ENCODE peak calls at places on chromosomes 12 and 14, in four cellular contexts. One of them, this sample, is unnamed.

GRCh38 chr14:53411110-53411509 is 258.0 kb upstream of the DDHD1 start:
- DNase-seq in ELR: peak; percentile 14
- DNase-seq in activated naive CD8-positive, alpha-beta T cell treated with anti-CD3 and anti-CD28 coated beads, Interleukin-2, amount 50 U/mL, for 24 hours: no peak
- DNase-seq in iris pigment epithelial cell: peak; percentile 26
- DNase-seq in this sample: no peak

GRCh38 chr14:68958553-68958952 is 20.5 kb downstream of the ACTN1 start:
- DNase-seq in iris pigment epithelial cell: no peak
- DNase-seq in activated naive CD8-positive, alpha-beta T cell treated with anti-CD3 and anti-CD28 coated beads, Interleukin-2, amount 50 U/mL, for 24 hours: no peak
- DNase-seq in ELR: no peak
- DNase-seq in this sample: no peak

GRCh38 chr12:112381898-112382796 is at the start of gene HECTD4:
- DNase-seq in iris pigment epithelial cell: peak; percentile 83
- DNase-seq in activated naive CD8-positive, alpha-beta T cell treated with anti-CD3 and anti-CD28 coated beads, Interleukin-2, amount 50 U/mL, for 24 hours: peak; percentile 97
- DNase-seq in ELR: peak; percentile 93
- DNase-seq in this sample: peak; percentile 98

GRCh38 chr12:69052613-69053408 is 119.8 kb upstream of the CPM start:
- DNase-seq in activated naive CD8-positive, alpha-beta T cell treated with anti-CD3 and anti-CD28 coated beads, Interleukin-2, amount 50 U/mL, for 24 hours: peak; percentile 64
- DNase-seq in iris pigment epithelial cell: peak; percentile 86
- DNase-seq in ELR: peak; percentile 91
- DNase-seq in this sample: no peak

GRCh38 chr14:65411656-65412188 is 808 bp upstream of the FUT8 start:
- DNase-seq in iris pigment epithelial cell: peak; percentile 92
- DNase-seq in activated naive CD8-positive, alpha-beta T cell treated with anti-CD3 and anti-CD28 coated beads, Interleukin-2, amount 50 U/mL, for 24 hours: peak; percentile 84
- DNase-seq in ELR: peak; percentile 96
- DNase-seq in this sample: peak; percentile 85

GRCh38 chr12:14261096-14261495 is 104.4 kb upstream of the ATF7IP start:
- DNase-seq in activated naive CD8-positive, alpha-beta T cell treated with anti-CD3 and anti-CD28 coated beads, Interleukin-2, amount 50 U/mL, for 24 hours: no peak
- DNase-seq in iris pigment epithelial cell: no peak
- DNase-seq in ELR: no peak
- DNase-seq in this sample: no peak

GRCh38 chr12:112584266-112584722 is 165.5 kb downstream of the PTPN11 start:
- DNase-seq in activated naive CD8-positive, alpha-beta T cell treated with anti-CD3 and anti-CD28 coated beads, Interleukin-2, amount 50 U/mL, for 24 hours: no peak
- DNase-seq in iris pigment epithelial cell: no peak
- DNase-seq in ELR: peak; percentile 17
- DNase-seq in this sample: no peak

GRCh38 chr14:24150567-24150966 is 3.3 kb downstream of the RNF31 start:
- DNase-seq in activated naive CD8-positive, alpha-beta T cell treated with anti-CD3 and anti-CD28 coated beads, Interleukin-2, amount 50 U/mL, for 24 hours: no peak
- DNase-seq in iris pigment epithelial cell: no peak
- DNase-seq in ELR: no peak
- DNase-seq in this sample: no peak

GRCh38 chr14:86022031-86022629 is 492.2 kb downstream of the FLRT2 start:
- DNase-seq in iris pigment epithelial cell: peak; percentile 16
- DNase-seq in activated naive CD8-positive, alpha-beta T cell treated with anti-CD3 and anti-CD28 coated beads, Interleukin-2, amount 50 U/mL, for 24 hours: no peak
- DNase-seq in ELR: peak; percentile 28
- DNase-seq in this sample: no peak

GRCh38 chr14:73240816-73241480 is 3.6 kb downstream of the PAPLN start:
- DNase-seq in iris pigment epithelial cell: no peak
- DNase-seq in ELR: no peak
- DNase-seq in activated naive CD8-positive, alpha-beta T cell treated with anti-CD3 and anti-CD28 coated beads, Interleukin-2, amount 50 U/mL, for 24 hours: no peak
- DNase-seq in this sample: no peak

GRCh38 chr12:30450872-30451271 is 244.8 kb downstream of the IPO8 start:
- DNase-seq in activated naive CD8-positive, alpha-beta T cell treated with anti-CD3 and anti-CD28 coated beads, Interleukin-2, amount 50 U/mL, for 24 hours: no peak
- DNase-seq in iris pigment epithelial cell: peak; percentile 6
- DNase-seq in ELR: peak; percentile 32
- DNase-seq in this sample: no peak

GRCh38 chr14:24368215-24368561 is 204 bp downstream of the NFATC4 start:
- DNase-seq in activated naive CD8-positive, alpha-beta T cell treated with anti-CD3 and anti-CD28 coated beads, Interleukin-2, amount 50 U/mL, for 24 hours: no peak
- DNase-seq in ELR: no peak
- DNase-seq in iris pigment epithelial cell: no peak
- DNase-seq in this sample: no peak

GRCh38 chr12:104643921-104644669 is 187.3 kb downstream of the CHST11 start:
- DNase-seq in activated naive CD8-positive, alpha-beta T cell treated with anti-CD3 and anti-CD28 coated beads, Interleukin-2, amount 50 U/mL, for 24 hours: no peak
- DNase-seq in ELR: no peak
- DNase-seq in iris pigment epithelial cell: no peak
- DNase-seq in this sample: no peak

GRCh38 chr12:121248611-121249010 is 38.7 kb downstream of the P2RX4 start:
- DNase-seq in iris pigment epithelial cell: no peak
- DNase-seq in activated naive CD8-positive, alpha-beta T cell treated with anti-CD3 and anti-CD28 coated beads, Interleukin-2, amount 50 U/mL, for 24 hours: no peak
- DNase-seq in ELR: no peak
- DNase-seq in this sample: no peak

GRCh38 chr12:132707241-132707640 is 3.4 kb upstream of the PGAM5 start:
- DNase-seq in activated naive CD8-positive, alpha-beta T cell treated with anti-CD3 and anti-CD28 coated beads, Interleukin-2, amount 50 U/mL, for 24 hours: no peak
- DNase-seq in ELR: no peak
- DNase-seq in iris pigment epithelial cell: no peak
- DNase-seq in this sample: no peak

GRCh38 chr14:106530423-106531107 is 1004.2 kb downstream of the TMEM121 start:
- DNase-seq in activated naive CD8-positive, alpha-beta T cell treated with anti-CD3 and anti-CD28 coated beads, Interleukin-2, amount 50 U/mL, for 24 hours: peak; percentile 54
- DNase-seq in ELR: no peak
- DNase-seq in iris pigment epithelial cell: no peak
- DNase-seq in this sample: no peak

GRCh38 chr12:50006754-50007442 is 18.4 kb downstream of the RACGAP1 start:
- DNase-seq in ELR: peak; percentile 78
- DNase-seq in activated naive CD8-positive, alpha-beta T cell treated with anti-CD3 and anti-CD28 coated beads, Interleukin-2, amount 50 U/mL, for 24 hours: no peak
- DNase-seq in iris pigment epithelial cell: peak; percentile 31
- DNase-seq in this sample: no peak

GRCh38 chr12:69821441-69822204 is 3.4 kb upstream of the MYRFL start:
- DNase-seq in ELR: peak; percentile 78
- DNase-seq in activated naive CD8-positive, alpha-beta T cell treated with anti-CD3 and anti-CD28 coated beads, Interleukin-2, amount 50 U/mL, for 24 hours: no peak
- DNase-seq in iris pigment epithelial cell: peak; percentile 86
- DNase-seq in this sample: no peak

GRCh38 chr12:110548678-110549077 is 34.4 kb downstream of the PPTC7 start:
- DNase-seq in activated naive CD8-positive, alpha-beta T cell treated with anti-CD3 and anti-CD28 coated beads, Interleukin-2, amount 50 U/mL, for 24 hours: no peak
- DNase-seq in ELR: peak; percentile 74
- DNase-seq in iris pigment epithelial cell: peak; percentile 69
- DNase-seq in this sample: no peak

GRCh38 chr12:64889434-64890216 is 65.2 kb downstream of the TBC1D30 start:
- DNase-seq in iris pigment epithelial cell: no peak
- DNase-seq in activated naive CD8-positive, alpha-beta T cell treated with anti-CD3 and anti-CD28 coated beads, Interleukin-2, amount 50 U/mL, for 24 hours: no peak
- DNase-seq in ELR: peak; percentile 8
- DNase-seq in this sample: no peak

GRCh38 chr12:103632554-103633216 is 45.6 kb downstream of the STAB2 start:
- DNase-seq in iris pigment epithelial cell: peak; percentile 56
- DNase-seq in ELR: peak; percentile 79
- DNase-seq in activated naive CD8-positive, alpha-beta T cell treated with anti-CD3 and anti-CD28 coated beads, Interleukin-2, amount 50 U/mL, for 24 hours: peak; percentile 70
- DNase-seq in this sample: peak; percentile 94

GRCh38 chr12:111193977-111194702 is 174.8 kb downstream of the PHETA1 start:
- DNase-seq in iris pigment epithelial cell: no peak
- DNase-seq in activated naive CD8-positive, alpha-beta T cell treated with anti-CD3 and anti-CD28 coated beads, Interleukin-2, amount 50 U/mL, for 24 hours: no peak
- DNase-seq in ELR: no peak
- DNase-seq in this sample: no peak

GRCh38 chr12:38138225-38139221 is 178.1 kb upstream of the ALG10B start:
- DNase-seq in iris pigment epithelial cell: peak; percentile 44
- DNase-seq in activated naive CD8-positive, alpha-beta T cell treated with anti-CD3 and anti-CD28 coated beads, Interleukin-2, amount 50 U/mL, for 24 hours: peak; percentile 68
- DNase-seq in ELR: peak; percentile 75
- DNase-seq in this sample: peak; percentile 64

GRCh38 chr14:99324291-99324690 is 52.3 kb upstream of the BCL11B start:
- DNase-seq in ELR: no peak
- DNase-seq in activated naive CD8-positive, alpha-beta T cell treated with anti-CD3 and anti-CD28 coated beads, Interleukin-2, amount 50 U/mL, for 24 hours: no peak
- DNase-seq in iris pigment epithelial cell: no peak
- DNase-seq in this sample: no peak

This sample was measured in endothelial cell.